ENCODE peak calls at places on chromosome 15, in eight cellular contexts. Y is HFF-Myc, Q is psoas muscle, H is coronary artery, W is fibroblast of lung, Z is epithelial cell of esophagus, X is AG04450, S is stomach. N is an unnamed sample.

GRCh38 chr15:72173864-72174550 is 23.6 kb downstream of the GRAMD2A start:
- DNase-seq in Y (no peak), Q (no peak), H (no peak), W (no peak), Z (no peak), X (no peak), S (no peak), N (no peak)

GRCh38 chr15:48112242-48112641 is 8.5 kb upstream of the SLC24A5 start:
- DNase-seq in Y (no peak), Q (no peak), H (no peak), W (peak), Z (peak), X (no peak), S (no peak), N (peak)

GRCh38 chr15:33243869-33244268 is 49.4 kb upstream of the FMN1 start:
- DNase-seq in Y (no peak), Q (no peak), H (no peak), W (peak), Z (peak), X (no peak), S (no peak), N (peak)

GRCh38 chr15:92167413-92167950 is 226.2 kb upstream of the ST8SIA2 start:
- DNase-seq in Y (no peak), Q (no peak), H (no peak), W (no peak), Z (no peak), X (no peak), S (no peak), N (no peak)

GRCh38 chr15:67897646-67898045 is 57.8 kb upstream of the RNU6-1 start:
- DNase-seq in Y (no peak), Q (no peak), H (no peak), W (no peak), Z (no peak), X (no peak), S (no peak), N (no peak)

GRCh38 chr15:67782592-67782991 is 42.7 kb upstream of the SKOR1 start:
- DNase-seq in Y (no peak), Q (no peak), H (no peak), W (no peak), Z (no peak), X (no peak), S (no peak), N (no peak)

GRCh38 chr15:68633181-68634121 is 54.7 kb downstream of the CORO2B start:
- DNase-seq in Y (no peak), Q (no peak), H (no peak), W (no peak), Z (no peak), X (no peak), S (no peak), N (no peak)

GRCh38 chr15:42157981-42158765 is 1.7 kb upstream of the PLA2G4F start:
- DNase-seq in Y (no peak), Q (no peak), H (no peak), W (peak), Z (peak), X (peak), S (peak), N (peak)

GRCh38 chr15:71138473-71138872 is 23.2 kb downstream of the THSD4 start:
- DNase-seq in Y (no peak), Q (no peak), H (no peak), W (no peak), Z (no peak), X (no peak), S (no peak), N (no peak)

GRCh38 chr15:42286445-42287029 is 13.3 kb upstream of the TMEM87A start:
- DNase-seq in Y (no peak), Q (no peak), H (no peak), W (no peak), Z (no peak), X (no peak), S (no peak), N (no peak)

GRCh38 chr15:27686376-27686775 is 412.7 kb downstream of the OCA2 start:
- DNase-seq in Y (no peak), Q (no peak), H (no peak), W (peak), Z (peak), X (no peak), S (no peak), N (peak)

GRCh38 chr15:55587321-55588069 is 650 bp downstream of the PYGO1 start:
- DNase-seq in Y (no peak), Q (peak), H (no peak), W (peak), Z (peak), X (no peak), S (no peak), N (no peak)

GRCh38 chr15:78195735-78196201 is 38.6 kb downstream of the ACSBG1 start:
- DNase-seq in Y (no peak), Q (no peak), H (peak), W (no peak), Z (peak), X (no peak), S (peak), N (peak)

GRCh38 chr15:35142578-35142977 is 57.5 kb upstream of the NANOGP8 start:
- DNase-seq in Y (no peak), Q (no peak), H (no peak), W (no peak), Z (no peak), X (no peak), S (no peak), N (no peak)

GRCh38 chr15:40929730-40930429 is 740 bp downstream of the DLL4 start:
- DNase-seq in Y (no peak), Q (peak), H (no peak), W (peak), Z (peak), X (no peak), S (peak), N (no peak)

GRCh38 chr15:93289951-93290350 is 200.9 kb upstream of the RGMA start:
- DNase-seq in Y (no peak), Q (no peak), H (no peak), W (no peak), Z (no peak), X (no peak), S (no peak), N (no peak)

GRCh38 chr15:35329521-35329921 is 216.4 kb downstream of the DPH6 start:
- DNase-seq in Y (no peak), Q (no peak), H (no peak), W (peak), Z (no peak), X (no peak), S (no peak), N (no peak)

GRCh38 chr15:96417760-96418130 is 87.2 kb downstream of the NR2F2 start:
- DNase-seq in Y (no peak), Q (no peak), H (no peak), W (no peak), Z (no peak), X (no peak), S (no peak), N (no peak)

GRCh38 chr15:96416934-96417759 is 86.6 kb downstream of the NR2F2 start:
- DNase-seq in Y (no peak), Q (no peak), H (no peak), W (peak), Z (peak), X (no peak), S (peak), N (peak)

GRCh38 chr15:96414875-96415274 is 84.4 kb downstream of the NR2F2 start:
- DNase-seq in Y (no peak), Q (no peak), H (no peak), W (no peak), Z (no peak), X (no peak), S (no peak), N (no peak)

GRCh38 chr15:96416218-96416933 is 85.9 kb downstream of the NR2F2 start:
- DNase-seq in Y (no peak), Q (no peak), H (no peak), W (no peak), Z (no peak), X (no peak), S (peak), N (no peak)

GRCh38 chr15:96415513-96416217 is 85.2 kb downstream of the NR2F2 start:
- DNase-seq in Y (no peak), Q (no peak), H (no peak), W (no peak), Z (no peak), X (no peak), S (no peak), N (no peak)
- H3K4me3 ChIP-seq in Y (no peak), Q (peak), H (no peak), W (no peak), Z (no peak), X (no peak), S (peak), N (no peak)

DNA sequence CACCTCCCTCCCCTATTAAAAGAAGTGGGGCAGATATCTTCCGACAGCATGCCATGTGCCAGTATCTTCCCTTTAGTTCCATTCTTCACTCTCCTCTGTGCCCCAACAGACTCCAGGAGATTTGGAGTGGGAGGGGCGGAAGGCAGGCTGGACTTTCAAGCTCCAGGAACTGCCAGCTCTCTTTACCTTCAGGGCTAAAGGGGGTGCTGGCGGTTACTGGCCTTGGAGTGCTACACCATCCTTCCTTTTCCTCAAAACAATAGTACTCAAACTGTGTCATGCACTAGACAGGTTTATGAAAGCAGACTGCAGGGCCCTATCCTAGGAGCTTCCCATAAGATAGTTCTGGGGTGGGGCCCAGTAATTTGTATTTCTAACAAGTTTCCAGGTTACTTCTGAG is 6.0 kb downstream of the LINS1 start:
- DNase-seq in Y (no peak), Q (no peak), H (no peak), W (no peak), Z (peak), X (no peak), S (no peak), N (no peak)
- H3K4me3 ChIP-seq in Y (no peak), Q (no peak), H (no peak), W (no peak), Z (no peak), X (no peak), S (no peak), N (no peak)

GRCh38 chr15:96344120-96344705 is 13.7 kb downstream of the NR2F2 start:
- DNase-seq in Y (no peak), Q (no peak), H (no peak), W (peak), Z (peak), X (no peak), S (no peak), N (no peak)
- H3K4me3 ChIP-seq in Y (peak), Q (peak), H (peak), W (peak), Z (peak), X (peak), S (peak), N (no peak)

GRCh38 chr15:23570466-23570865 is 5.0 kb downstream of the MKRN3 start:
- DNase-seq in Y (no peak), Q (no peak), H (no peak), W (peak), Z (no peak), X (no peak), S (no peak), N (no peak)

GRCh38 chr15:23567921-23568320 is 2.4 kb downstream of the MKRN3 start:
- DNase-seq in Y (no peak), Q (no peak), H (no peak), W (no peak), Z (no peak), X (no peak), S (no peak), N (no peak)

GRCh38 chr15:23572844-23573243 is 7.4 kb downstream of the MKRN3 start:
- DNase-seq in Y (no peak), Q (no peak), H (no peak), W (no peak), Z (no peak), X (no peak), S (no peak), N (no peak)

GRCh38 chr15:23566070-23567050 is 886 bp downstream of the MKRN3 start:
- DNase-seq in Y (no peak), Q (no peak), H (no peak), W (peak), Z (peak), X (no peak), S (no peak), N (no peak)

DNA sequence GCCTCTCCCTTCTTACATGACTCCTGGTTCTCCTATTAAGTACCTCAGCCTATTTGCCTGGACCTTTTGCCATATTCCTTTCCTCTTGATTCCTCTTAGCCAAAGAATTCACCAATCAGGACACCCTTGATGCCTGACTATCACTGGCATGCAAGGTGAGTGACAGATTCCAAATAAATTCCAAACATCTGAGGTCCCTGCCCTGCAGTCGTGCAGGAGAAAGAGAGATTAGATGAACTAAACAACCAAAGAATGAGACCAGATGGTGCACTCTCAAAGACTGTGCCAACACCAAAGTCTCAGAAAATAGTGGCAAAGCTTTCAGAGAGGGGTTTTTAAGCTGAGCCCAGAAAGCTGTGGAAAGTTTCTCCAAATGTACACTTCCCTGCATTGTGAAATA is 4.0 kb downstream of the MKRN3 start:
- DNase-seq in Y (no peak), Q (no peak), H (no peak), W (peak), Z (peak), X (no peak), S (no peak), N (no peak)
- H3K4me3 ChIP-seq in Y (no peak), Q (no peak), H (no peak), W (no peak), Z (no peak), X (no peak), S (no peak), N (no peak)

DNA sequence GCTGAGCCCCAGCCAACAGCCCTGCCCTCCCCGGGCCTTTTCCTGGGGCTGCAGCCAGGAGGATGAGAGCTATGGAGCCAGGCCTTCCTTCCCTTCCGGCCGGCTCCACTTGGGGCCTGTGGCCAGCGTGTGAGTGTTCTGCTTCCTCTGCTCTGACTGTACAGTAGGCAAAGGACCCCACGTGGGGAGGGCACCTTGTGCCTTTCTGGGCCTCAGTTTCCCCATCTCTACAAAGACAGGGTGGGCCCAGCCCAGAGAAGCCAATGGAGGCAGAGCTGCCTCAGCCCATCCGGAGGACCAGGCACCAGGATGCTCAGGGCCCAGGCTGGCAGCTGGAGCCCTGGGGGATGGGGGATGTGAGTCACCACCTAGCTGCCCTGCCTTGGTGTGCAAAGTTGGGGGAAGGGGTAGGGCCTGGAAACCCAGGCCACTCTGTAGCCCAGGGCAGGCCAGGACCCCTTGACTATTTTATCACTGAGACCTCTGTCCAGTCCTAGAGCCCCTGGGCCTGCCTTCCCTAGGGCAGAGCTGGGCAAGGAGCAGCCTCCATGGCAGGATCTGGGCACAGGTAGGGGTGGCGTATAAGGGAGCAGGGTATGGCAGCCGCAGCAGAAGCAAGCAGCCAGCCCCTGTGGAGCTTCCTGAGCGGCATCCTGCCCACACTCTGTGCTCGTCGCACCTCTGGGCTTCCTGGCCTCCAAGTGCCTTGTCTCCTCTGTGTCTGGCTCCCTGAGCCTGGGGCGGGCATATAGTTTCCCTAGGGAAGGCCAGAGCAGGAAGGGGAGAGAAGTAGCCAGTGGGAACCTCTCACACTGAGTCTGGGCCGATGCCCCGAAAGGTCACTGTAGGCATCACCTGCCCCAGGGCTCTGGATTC is 1.8 kb downstream of the PSTPIP1 start:
- DNase-seq in Y (no peak), Q (peak), H (no peak), W (peak), Z (peak), X (no peak), S (no peak), N (peak)
- H3K4me3 ChIP-seq in Y (no peak), Q (peak), H (peak), W (no peak), Z (no peak), X (no peak), S (peak), N (no peak)

GRCh38 chr15:64149424-64150235 is 1.9 kb upstream of the SNX22 start:
- DNase-seq in Y (no peak), Q (no peak), H (peak), W (no peak), Z (peak), X (no peak), S (no peak), N (peak)

GRCh38 chr15:64153480-64154367 is 2.2 kb downstream of the SNX22 start:
- DNase-seq in Y (peak), Q (peak), H (peak), W (peak), Z (peak), X (peak), S (peak), N (peak)

GRCh38 chr15:64151727-64152506 is at the start of gene SNX22:
- DNase-seq in Y (no peak), Q (peak), H (peak), W (no peak), Z (peak), X (no peak), S (peak), N (no peak)

GRCh38 chr15:64150236-64150578 is 1.3 kb upstream of the SNX22 start:
- DNase-seq in Y (no peak), Q (no peak), H (no peak), W (no peak), Z (no peak), X (no peak), S (no peak), N (no peak)

DNA sequence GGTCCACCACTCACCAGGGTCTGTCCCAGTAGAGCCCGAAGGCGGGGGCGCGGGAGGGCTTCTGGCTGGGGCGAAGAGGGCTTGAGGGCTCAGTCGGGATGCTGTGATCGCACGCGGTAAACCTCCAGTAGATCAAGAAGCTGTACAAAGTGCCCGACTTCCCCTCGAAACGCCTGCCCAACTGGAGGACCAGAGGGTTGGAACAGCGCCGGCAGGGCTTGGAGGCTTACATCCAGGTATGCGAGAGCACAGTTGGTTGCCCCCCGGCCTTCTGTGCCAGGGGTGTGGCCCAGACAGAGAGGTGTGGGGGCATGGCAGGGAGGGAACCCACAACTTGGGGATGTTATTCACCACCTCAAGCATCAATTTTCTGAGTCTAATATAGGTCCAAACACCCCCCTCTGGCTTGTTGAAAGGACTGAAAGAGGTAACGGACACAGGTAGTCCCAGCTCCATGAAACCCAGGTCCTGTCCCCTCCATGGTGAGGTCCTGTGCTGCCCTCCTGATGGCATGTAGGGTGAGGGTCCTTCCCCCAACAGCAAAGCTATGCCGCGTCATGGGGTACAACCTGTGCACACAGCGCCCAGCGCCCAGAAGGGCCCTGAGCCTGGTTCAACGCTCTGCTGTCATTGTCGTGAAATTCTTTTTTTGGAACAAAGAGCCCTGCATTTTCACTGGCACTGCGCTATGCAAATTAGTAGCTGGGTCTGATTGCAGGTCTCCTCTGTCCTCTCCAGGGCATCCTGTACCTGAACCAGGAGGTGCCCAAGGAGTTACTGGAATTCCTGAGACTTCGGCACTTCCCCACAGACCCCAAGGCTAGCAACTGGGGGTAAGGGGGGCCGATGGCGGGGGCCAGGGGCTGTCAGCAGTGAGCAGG is 1.2 kb downstream of the SNX22 start:
- DNase-seq in Y (no peak), Q (no peak), H (peak), W (no peak), Z (peak), X (no peak), S (no peak), N (no peak)
- H3K4me3 ChIP-seq in Y (peak), Q (peak), H (peak), W (no peak), Z (no peak), X (peak), S (peak), N (no peak)